ENCODE peak calls at places on chromosome 10, in seven cellular contexts. S is PC-3; P is OCI-LY7; K is Karpas-422; F is heart left ventricle; V is CD8-positive, alpha-beta memory T cell; Z is MM.1S. Q is an unnamed sample.

GRCh38 chr10:4062751-4063150 is 277.7 kb upstream of the KLF6 start:
- DNase-seq in S (no peak), P (no peak), K (no peak), F (no peak), V (no peak), Z (no peak), Q (no peak)

GRCh38 chr10:119003572-119004289 is 25.8 kb upstream of the NANOS1 start:
- DNase-seq in S (no peak), P (no peak), K (no peak), F (no peak), V (no peak), Z (no peak), Q (peak; percentile 36)

GRCh38 chr10:120349069-120349468 is 108.0 kb upstream of the PLPP4 start:
- DNase-seq in S (no peak), P (no peak), K (no peak), F (no peak), V (no peak), Z (no peak), Q (no peak)

GRCh38 chr10:101011517-101012423 is 12.2 kb downstream of the LZTS2 start:
- DNase-seq in S (peak; percentile 40), P (no peak), K (no peak), F (no peak), V (no peak), Z (no peak), Q (peak; percentile 88)

GRCh38 chr10:77131214-77131613 is 506.4 kb downstream of the KCNMA1 start:
- DNase-seq in S (peak; percentile 66), P (no peak), K (no peak), F (no peak), V (no peak), Z (no peak), Q (no peak)

GRCh38 chr10:784377-784758 is 94.9 kb upstream of the DIP2C start:
- DNase-seq in S (no peak), P (no peak), K (no peak), F (no peak), V (no peak), Z (no peak), Q (peak; percentile 65)

GRCh38 chr10:100970076-100970913 is 991 bp downstream of the SEMA4G start:
- DNase-seq in S (no peak), P (no peak), K (peak; percentile 53), F (no peak), V (peak; percentile 37), Z (no peak), Q (peak; percentile 57)

GRCh38 chr10:62012318-62012717 is 110.8 kb downstream of the ARID5B start:
- DNase-seq in S (no peak), P (no peak), K (no peak), F (no peak), V (no peak), Z (no peak), Q (no peak)

GRCh38 chr10:77631241-77631640 is 6.4 kb downstream of the KCNMA1 start:
- DNase-seq in S (no peak), P (no peak), K (no peak), F (no peak), V (no peak), Z (no peak), Q (no peak)

GRCh38 chr10:129963831-129964501 is at the start of gene EBF3:
- DNase-seq in S (peak; percentile 9), P (no peak), K (no peak), F (peak; percentile 91), V (peak; percentile 12), Z (no peak), Q (peak; percentile 64)

GRCh38 chr10:114754445-114755320 is 66.9 kb upstream of the FHIP2A start:
- DNase-seq in S (peak; percentile 77), P (no peak), K (no peak), F (no peak), V (no peak), Z (no peak), Q (no peak)

GRCh38 chr10:71131508-71132088 is 80.8 kb upstream of the UNC5B start:
- DNase-seq in S (no peak), P (no peak), K (no peak), F (no peak), V (no peak), Z (no peak), Q (no peak)

DNA sequence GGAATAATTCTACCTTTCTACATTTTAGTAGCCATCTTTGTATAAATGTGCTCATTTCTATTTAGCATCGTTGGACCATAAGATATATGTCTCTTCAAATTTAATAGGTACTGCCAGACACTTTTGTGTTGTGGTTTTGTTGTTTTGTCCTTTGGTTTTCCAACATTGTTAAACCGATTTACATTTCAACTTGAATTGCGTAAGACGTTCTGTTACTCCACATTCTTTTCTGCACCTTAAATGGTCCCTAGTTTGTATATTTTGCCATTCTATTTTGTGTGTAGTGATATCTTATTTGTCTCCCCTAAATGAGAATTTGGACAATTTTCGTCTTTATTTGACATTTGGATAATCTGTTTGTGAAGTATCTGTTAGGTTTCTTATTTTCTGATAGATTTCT is 1015.6 kb downstream of the NRG3 start:
- DNase-seq in S (no peak), P (no peak), K (no peak), F (no peak), V (no peak), Z (no peak), Q (no peak)
- H3K4me3 ChIP-seq in S (no peak overlapping the region), P (no peak overlapping the region), K (no peak overlapping the region), F (no peak overlapping the region), V (no peak overlapping the region), Z (no peak overlapping the region), Q (no peak overlapping the region)

GRCh38 chr10:93440591-93441012 is 41.5 kb downstream of the MYOF start:
- DNase-seq in S (no peak), P (no peak), K (no peak), F (no peak), V (no peak), Z (no peak), Q (no peak)
- H3K27ac ChIP-seq in S (no peak overlapping the region), P (no peak overlapping the region), K (no peak overlapping the region), F (peak overlapping the region; percentile 9), V (no peak overlapping the region), Z (no peak overlapping the region), Q (no peak overlapping the region)

DNA sequence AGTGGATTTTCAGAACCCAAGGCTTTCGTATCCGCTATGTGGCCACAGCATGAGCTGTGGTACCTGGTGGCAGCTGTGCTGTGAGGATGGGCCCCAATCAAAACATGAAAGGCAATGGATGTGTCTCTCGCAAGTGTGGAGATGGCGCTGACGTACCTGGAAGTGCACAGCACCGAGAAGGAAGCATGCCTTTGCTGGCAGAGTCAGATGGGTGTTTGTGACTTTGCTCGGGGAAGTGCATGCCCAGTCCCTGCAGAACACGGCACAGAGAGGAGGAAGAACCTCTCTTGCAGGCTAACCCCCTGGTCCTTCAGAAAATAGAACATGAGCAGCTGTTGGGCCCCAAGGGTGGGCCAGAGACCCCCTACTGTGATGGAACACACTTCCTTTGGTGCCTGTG is 654.1 kb upstream of the ZWINT start:
- DNase-seq in S (no peak), P (no peak), K (no peak), F (no peak), V (no peak), Z (no peak), Q (no peak)
- H3K9me3 ChIP-seq in S (peaks cover 12% of the 10 kb centered on the region), P (no peaks in the 10 kb centered on the region), K (peaks cover 43% of the 10 kb centered on the region), F (no peaks in the 10 kb centered on the region), V (peaks cover 10% of the 10 kb centered on the region), Z (no peaks in the 10 kb centered on the region), Q (no peaks in the 10 kb centered on the region)

DNA sequence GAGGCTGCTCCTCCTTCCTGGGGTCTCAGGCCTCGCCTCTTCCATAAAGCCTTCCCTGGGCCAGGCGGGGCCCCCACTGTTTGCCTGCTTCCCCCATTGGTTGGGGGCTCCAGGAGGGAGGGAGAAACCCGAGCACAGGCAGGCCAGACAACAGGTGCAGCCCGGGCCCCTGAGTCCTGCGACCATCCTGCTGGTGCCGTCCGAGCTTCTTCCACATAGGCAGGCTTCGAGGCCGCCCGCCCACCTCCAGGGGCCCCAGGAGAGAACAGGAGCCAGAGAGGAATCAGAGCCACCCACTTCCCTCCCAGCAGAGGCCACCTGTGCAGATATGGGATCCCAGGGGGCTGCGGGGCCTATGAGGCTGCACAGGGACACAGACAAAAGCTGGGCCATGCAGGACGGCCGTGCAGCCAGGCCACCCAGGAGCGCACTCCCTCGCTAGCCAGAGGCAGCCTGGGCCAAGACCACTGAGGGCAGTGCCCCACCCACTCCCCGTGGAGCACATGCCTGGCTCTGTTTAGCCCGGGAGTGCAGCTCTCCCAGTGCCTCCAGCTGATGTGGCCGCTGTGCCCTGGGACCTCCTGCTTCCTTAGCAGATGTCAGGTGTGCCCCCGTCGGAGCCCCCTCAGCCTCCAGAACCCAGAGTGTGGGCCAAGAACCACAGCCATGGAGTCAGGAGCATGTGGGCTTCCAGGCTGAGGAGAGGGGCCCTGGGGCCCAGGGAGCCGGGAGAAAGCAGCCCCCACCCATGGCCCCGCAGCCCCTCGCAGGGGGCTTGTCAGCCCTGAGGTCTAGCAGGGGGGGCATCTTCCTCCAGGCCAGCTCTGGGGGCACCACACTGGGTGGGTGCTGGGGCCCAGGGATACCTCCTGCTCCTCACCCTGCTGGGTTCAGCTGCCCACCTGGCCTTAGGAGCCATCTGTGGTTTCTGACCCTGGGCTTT is 59.9 kb upstream of the INPP5A start:
- DNase-seq in S (no peak), P (no peak), K (peak; percentile 62), F (no peak), V (no peak), Z (no peak), Q (no peak)
- H3K4me3 ChIP-seq in S (no peak overlapping the region), P (no peak overlapping the region), K (peak overlapping the region; percentile 49), F (no peak overlapping the region), V (no peak overlapping the region), Z (no peak overlapping the region), Q (no peak overlapping the region)

DNA sequence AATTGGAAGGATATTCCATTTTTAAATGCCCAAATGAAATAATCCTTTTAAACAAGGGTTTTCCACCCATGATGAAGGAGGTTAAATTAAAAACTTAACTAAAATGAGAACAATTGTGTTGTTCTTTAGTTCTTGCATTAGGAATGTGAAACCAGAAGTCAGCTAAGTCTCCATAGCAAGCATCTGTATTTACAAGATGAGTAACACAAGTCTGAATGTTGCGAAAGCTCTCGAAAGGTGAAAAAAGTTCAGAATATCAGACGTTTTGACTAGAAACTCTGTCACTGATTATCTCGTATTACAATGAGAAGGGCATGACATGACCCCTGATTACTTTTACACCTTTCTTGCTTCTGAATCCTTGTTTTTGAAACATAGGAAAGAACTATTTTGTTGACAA is 149.6 kb downstream of the BICC1 start:
- DNase-seq in S (peak; percentile 85), P (no peak), K (no peak), F (no peak), V (no peak), Z (no peak), Q (no peak)
- H3K27ac ChIP-seq in S (no peak overlapping the region), P (no peak overlapping the region), K (no peak overlapping the region), F (no peak overlapping the region), V (no peak overlapping the region), Z (no peak overlapping the region), Q (no peak overlapping the region)

GRCh38 chr10:123747426-123747825 is 81.3 kb downstream of the GPR26 start:
- DNase-seq in S (no peak), P (no peak), K (no peak), F (no peak), V (no peak), Z (no peak), Q (no peak)
- H3K9me3 ChIP-seq in S (no peaks in the 10 kb centered on the region), P (no peaks in the 10 kb centered on the region), K (no peaks in the 10 kb centered on the region), F (no peaks in the 10 kb centered on the region), V (no peaks in the 10 kb centered on the region), Z (no peaks in the 10 kb centered on the region), Q (peaks cover 4% of the 10 kb centered on the region)

DNA sequence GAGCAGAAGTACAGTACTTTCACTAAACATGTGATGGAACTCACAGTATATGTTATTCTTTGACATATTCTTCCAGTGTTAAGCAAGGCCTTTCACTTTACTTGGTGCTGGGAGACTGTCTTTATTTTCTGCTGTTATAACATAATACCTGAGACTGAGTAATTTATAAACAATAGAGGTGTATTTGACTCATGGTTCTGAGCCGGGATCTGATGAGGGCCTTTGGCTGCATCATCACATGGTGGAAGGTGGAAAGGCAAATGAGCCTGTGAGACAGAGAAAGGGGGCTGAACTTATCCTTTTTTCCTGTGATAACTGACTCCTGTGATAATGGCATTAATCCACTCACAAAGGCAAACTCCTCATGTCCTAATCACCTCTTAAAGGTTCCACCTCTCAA is 1.4 kb downstream of the SUPV3L1 start:
- DNase-seq in S (no peak), P (no peak), K (no peak), F (no peak), V (no peak), Z (no peak), Q (no peak)
- H3K4me3 ChIP-seq in S (peak overlapping the region; percentile 83), P (peak overlapping the region; percentile 94), K (peak overlapping the region; percentile 92), F (no peak overlapping the region), V (peak overlapping the region; percentile 77), Z (peak overlapping the region; percentile 98), Q (no peak overlapping the region)